ENCODE peak calls at places on chromosome 4, in ten cellular contexts. V is ovary, G is left lung, Y is SK-N-SH, T is upper lobe of right lung, J is neural progenitor cell, C is heart left ventricle, N is PC-9, W is colonic mucosa, H is fibroblast of lung. U is an unnamed sample. For H3K4me1, the result is how much of the 10 kb centered on the place peaks cover.

GRCh38 chr4:139734201-139734874 is 68.7 kb downstream of the MGST2 start:
- DNase-seq in J (peak), Y (no peak), N (no peak), V (peak), T (no peak), C (no peak), W (no peak), H (peak), G (no peak), U (peak)

GRCh38 chr4:87995435-87995834 is 12.0 kb upstream of the PKD2 start:
- DNase-seq in W (no peak), N (no peak), Y (no peak), T (no peak), V (no peak), C (no peak), H (no peak), G (no peak), J (no peak), U (no peak)

GRCh38 chr4:116233971-116234370 is 851.4 kb downstream of the TRAM1L1 start:
- DNase-seq in W (no peak), G (no peak), J (no peak), Y (no peak), H (no peak), V (no peak), N (no peak), T (no peak), C (no peak), U (no peak)

GRCh38 chr4:96912731-96913130 is 1072.8 kb downstream of the PDHA2 start:
- DNase-seq in H (no peak), V (no peak), C (no peak), T (no peak), J (peak), G (no peak), Y (no peak), W (no peak), N (no peak), U (no peak)

GRCh38 chr4:66956852-66957251 is 588.5 kb downstream of the CENPC start:
- DNase-seq in V (no peak), C (no peak), W (no peak), Y (no peak), T (no peak), G (no peak), H (no peak), N (no peak), J (no peak), U (no peak)

GRCh38 chr4:52253025-52253424 is 201.9 kb downstream of the SPATA18 start:
- DNase-seq in N (no peak), W (no peak), Y (no peak), H (no peak), C (no peak), J (no peak), G (no peak), T (no peak), V (no peak), U (no peak)

GRCh38 chr4:175916636-175917351 is 104.7 kb upstream of the GPM6A start:
- DNase-seq in J (no peak), V (no peak), H (no peak), N (no peak), T (no peak), W (no peak), G (no peak), C (no peak), Y (no peak), U (no peak)

GRCh38 chr4:137608085-137608484 is 75.8 kb upstream of the PCDH18 start:
- DNase-seq in V (no peak), W (no peak), J (no peak), C (no peak), G (no peak), N (no peak), T (no peak), H (no peak), Y (no peak), U (peak)

GRCh38 chr4:124167602-124168001 is 544.9 kb downstream of the ANKRD50 start:
- DNase-seq in N (no peak), W (no peak), G (no peak), J (no peak), Y (no peak), H (no peak), T (no peak), V (no peak), C (peak), U (peak)

GRCh38 chr4:124958812-124959211 is 246.3 kb upstream of the ANKRD50 start:
- DNase-seq in C (no peak), T (no peak), Y (no peak), J (no peak), G (no peak), V (no peak), H (no peak), W (no peak), N (no peak), U (no peak)

GRCh38 chr4:102713096-102713495 is 47.7 kb downstream of the MANBA start:
- DNase-seq in C (no peak), T (no peak), Y (no peak), N (no peak), H (peak), W (no peak), G (no peak), J (no peak), V (no peak), U (no peak)

GRCh38 chr4:74397748-74398426 is 32.9 kb downstream of the EREG start:
- DNase-seq in Y (no peak), C (no peak), J (no peak), N (no peak), V (no peak), G (no peak), W (no peak), H (no peak), T (no peak), U (no peak)

GRCh38 chr4:109801895-109802319 is at the start of gene CFI:
- DNase-seq in W (no peak), C (no peak), J (no peak), T (no peak), H (peak), V (no peak), N (peak), Y (no peak), G (no peak), U (no peak)

GRCh38 chr4:64899563-64899962 is 490.3 kb upstream of the TECRL start:
- DNase-seq in N (no peak), G (no peak), J (no peak), Y (no peak), H (no peak), W (no peak), T (no peak), C (no peak), V (no peak), U (no peak)

GRCh38 chr4:163991268-163991667 is 496.8 kb downstream of the TMA16 start:
- DNase-seq in H (no peak), W (no peak), G (no peak), J (no peak), C (no peak), T (no peak), V (no peak), Y (no peak), N (no peak), U (no peak)

GRCh38 chr4:168139336-168139735 is 47.0 kb downstream of the ANXA10 start:
- DNase-seq in H (peak), C (no peak), T (no peak), Y (no peak), V (no peak), J (no peak), G (no peak), N (no peak), W (no peak), U (no peak)

GRCh38 chr4:38128478-38129451 is 168.6 kb downstream of the PTTG2 start:
- DNase-seq in H (peak), J (peak), G (no peak), C (no peak), N (no peak), Y (no peak), V (no peak), T (no peak), W (peak), U (no peak)

GRCh38 chr4:189511581-189511980 is 429.1 kb upstream of the FRG1 start:
- DNase-seq in G (no peak), V (no peak), Y (no peak), W (no peak), N (no peak), C (no peak), H (no peak), T (no peak), J (no peak), U (no peak)

GRCh38 chr4:34183916-34184315 is 2060.4 kb downstream of the ARAP2 start:
- DNase-seq in W (no peak), C (no peak), J (no peak), Y (no peak), N (no peak), G (no peak), V (no peak), H (no peak), T (no peak), U (no peak)

GRCh38 chr4:37188100-37188499 is 56.4 kb upstream of the NWD2 start:
- DNase-seq in J (peak), N (no peak), Y (peak), G (no peak), T (no peak), C (no peak), W (peak), H (no peak), V (no peak), U (no peak)

GRCh38 chr4:24704152-24704551 is 91.2 kb upstream of the SOD3 start:
- DNase-seq in V (no peak), Y (no peak), T (no peak), W (no peak), C (no peak), H (no peak), J (peak), N (no peak), G (no peak), U (no peak)

GRCh38 chr4:137467537-137467936 is 64.8 kb downstream of the PCDH18 start:
- DNase-seq in C (no peak), V (no peak), G (no peak), W (no peak), Y (no peak), N (no peak), H (no peak), T (no peak), J (no peak), U (no peak)

GRCh38 chr4:138892483-138893386 is 122.8 kb upstream of the NOCT start:
- DNase-seq in N (no peak), C (no peak), H (no peak), T (no peak), W (no peak), Y (no peak), J (no peak), G (no peak), V (no peak), U (no peak)

GRCh38 chr4:48570646-48571220 is 80.7 kb downstream of the ZAR1 start:
- DNase-seq in T (no peak), N (no peak), W (no peak), Y (no peak), J (no peak), G (no peak), H (peak), V (no peak), C (no peak), U (no peak)

GRCh38 chr4:7803992-7804758 is 135.5 kb downstream of the AFAP1 start:
- DNase-seq in G (peak), Y (peak), J (peak), V (peak), H (peak), N (peak), W (peak), T (peak), C (peak), U (peak)

GRCh38 chr4:26425953-26426352 is 64.3 kb downstream of the CCKAR start:
- DNase-seq in T (no peak), N (no peak), Y (no peak), C (no peak), H (no peak), G (no peak), W (no peak), V (no peak), J (no peak), U (no peak)

GRCh38 chr4:161767116-161767515 is 396.7 kb downstream of the FSTL5 start:
- DNase-seq in Y (no peak), T (no peak), C (no peak), W (no peak), N (no peak), J (no peak), H (peak), V (no peak), G (no peak), U (no peak)

GRCh38 chr4:145939856-145940255 is 1.2 kb upstream of the ZNF827 start:
- DNase-seq in W (no peak), N (peak), T (no peak), Y (no peak), G (no peak), H (peak), J (no peak), C (no peak), V (no peak), U (no peak)

GRCh38 chr4:84401669-84402068 is 97.4 kb downstream of the NKX6-1 start:
- DNase-seq in G (no peak), W (no peak), T (no peak), H (no peak), J (no peak), V (no peak), C (no peak), Y (no peak), N (no peak), U (no peak)

GRCh38 chr4:150149381-150149780 is 71.1 kb downstream of the DCLK2 start:
- DNase-seq in T (no peak), Y (no peak), N (no peak), J (no peak), W (no peak), G (no peak), H (peak), C (no peak), V (peak), U (no peak)

GRCh38 chr4:6710282-6710681 is 617 bp upstream of the MRFAP1L1 start:
- DNase-seq in H (no peak), Y (no peak), C (no peak), V (no peak), W (no peak), N (no peak), T (no peak), G (no peak), J (peak), U (no peak)

GRCh38 chr4:70948665-70949284 is 44.7 kb upstream of the DCK start:
- DNase-seq in W (no peak), N (no peak), T (no peak), G (no peak), V (no peak), C (no peak), H (no peak), J (no peak), Y (no peak), U (no peak)
- TF ChIP-seq CTCF in W (no peak), N (no peak), T (no peak), G (no peak), V (no peak), C (no peak), H (no peak), J (no peak), Y (no peak), U (no peak)

GRCh38 chr4:118755438-118756226 is 70.4 kb downstream of the METTL14 start:
- DNase-seq in G (no peak), H (no peak), T (no peak), J (no peak), V (no peak), Y (no peak), N (no peak), C (no peak), W (no peak), U (no peak)

GRCh38 chr4:118753685-118754084 is 68.5 kb downstream of the METTL14 start:
- DNase-seq in W (no peak), G (no peak), Y (no peak), N (no peak), T (no peak), C (no peak), V (no peak), J (no peak), H (no peak), U (no peak)

GRCh38 chr4:118753096-118753495 is 67.9 kb downstream of the METTL14 start:
- DNase-seq in G (no peak), H (no peak), J (no peak), V (no peak), W (no peak), N (no peak), Y (no peak), C (no peak), T (no peak), U (no peak)

GRCh38 chr4:118756429-118756828 is 71.2 kb downstream of the METTL14 start:
- DNase-seq in Y (no peak), W (no peak), J (no peak), G (no peak), C (no peak), T (no peak), N (no peak), H (no peak), V (no peak), U (no peak)

GRCh38 chr4:118754890-118755289 is 69.7 kb downstream of the METTL14 start:
- DNase-seq in Y (no peak), T (no peak), J (no peak), G (no peak), V (no peak), H (no peak), N (no peak), C (no peak), W (no peak), U (no peak)
- H3K4me1 ChIP-seq in Y (half or more), T (under half), J (under half), G (under half), V (under half), H (under half), N (under half), C (half or more), W (under half), U (half or more)

GRCh38 chr4:30370105-30370504 is 350.1 kb upstream of the PCDH7 start:
- DNase-seq in J (no peak), H (no peak), G (no peak), W (no peak), Y (no peak), V (no peak), N (no peak), C (no peak), T (no peak), U (no peak)
- H3K27ac ChIP-seq in J (no peak), H (no peak), G (no peak), W (no peak), Y (no peak), V (no peak), N (no peak), C (no peak), T (no peak), U (no peak)

GRCh38 chr4:114782842-114783595 is 184.4 kb downstream of the UGT8 start:
- DNase-seq in J (peak), H (no peak), T (no peak), W (no peak), G (no peak), Y (no peak), C (no peak), N (no peak), V (no peak), U (no peak)

GRCh38 chr4:114785570-114785969 is 187.0 kb downstream of the UGT8 start:
- DNase-seq in H (no peak), C (no peak), G (no peak), V (no peak), W (no peak), Y (no peak), N (no peak), T (no peak), J (no peak), U (no peak)

GRCh38 chr4:114780205-114780604 is 181.6 kb downstream of the UGT8 start:
- DNase-seq in V (peak), Y (peak), C (no peak), T (no peak), N (no peak), H (peak), W (no peak), G (no peak), J (peak), U (no peak)
- TF ChIP-seq CTCF in V (no peak), Y (peak), C (no peak), T (no peak), N (peak), H (peak), W (peak), G (no peak), J (peak), U (no peak)

DNA sequence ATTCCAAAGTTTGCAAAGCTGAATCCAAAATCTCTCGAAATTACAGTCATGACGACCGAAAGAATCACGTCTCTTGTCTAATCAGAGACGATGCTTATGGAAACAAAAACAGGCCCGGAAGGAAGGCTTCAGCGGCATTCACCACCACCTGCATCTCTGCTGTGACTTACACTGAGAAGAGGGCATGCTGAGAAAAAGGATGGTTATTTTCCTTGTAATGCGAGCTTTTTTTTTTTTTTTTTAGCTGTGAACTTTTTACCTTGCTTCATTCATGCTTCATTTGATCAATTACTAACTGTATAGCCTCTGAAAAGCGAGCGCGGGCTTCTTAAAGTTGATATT is 209.2 kb downstream of the SOWAHB start:
- DNase-seq in H (no peak), C (no peak), G (no peak), T (no peak), W (no peak), Y (peak), J (peak), V (no peak), N (peak), U (no peak)
- H3K4me1 ChIP-seq in H (under half), C (under half), G (under half), T (under half), W (under half), Y (under half), J (under half), V (under half), N (under half), U (under half)

GRCh38 chr4:1766336-1767057 is 26.6 kb upstream of the FGFR3 start:
- DNase-seq in T (no peak), N (peak), Y (peak), C (no peak), J (peak), G (no peak), V (no peak), H (no peak), W (no peak), U (no peak)

GRCh38 chr4:1768367-1769034 is 24.6 kb upstream of the FGFR3 start:
- DNase-seq in Y (no peak), G (peak), C (no peak), J (peak), N (peak), V (no peak), T (peak), W (no peak), H (no peak), U (no peak)

GRCh38 chr4:1769692-1770091 is 23.4 kb upstream of the FGFR3 start:
- DNase-seq in N (no peak), V (no peak), Y (no peak), T (no peak), W (no peak), J (no peak), C (no peak), H (no peak), G (no peak), U (no peak)

GRCh38 chr4:1767058-1767769 is 25.9 kb upstream of the FGFR3 start:
- DNase-seq in G (no peak), H (peak), T (no peak), W (no peak), Y (peak), N (no peak), J (peak), V (no peak), C (no peak), U (no peak)

GRCh38 chr4:1767770-1768366 is 25.2 kb upstream of the FGFR3 start:
- DNase-seq in W (peak), Y (peak), J (peak), H (peak), C (no peak), N (no peak), V (no peak), T (peak), G (peak), U (no peak)
- H3K27ac ChIP-seq in W (no peak), Y (no peak), J (no peak), H (no peak), C (no peak), N (no peak), V (no peak), T (peak), G (no peak), U (no peak)